ENCODE peak calls at places on chromosomes 4 and X, in six cellular contexts. U, E, J, H, D and O are unnamed samples.

GRCh38 chr4:62117879-62118278 is 917.8 kb downstream of the ADGRL3 start:
- DNase-seq in U (no peak), E (no peak), J (no peak), H (no peak), D (no peak), O (no peak)

GRCh38 chr4:4775493-4776004 is 83.9 kb upstream of the MSX1 start:
- DNase-seq in U (no peak), E (no peak), J (no peak), H (peak), D (peak), O (no peak)

GRCh38 chrX:17374619-17375360 is at the start of gene NHS:
- DNase-seq in U (peak), E (peak), J (peak), H (peak), D (peak), O (peak)

GRCh38 chr4:96093057-96093456 is 253.2 kb downstream of the PDHA2 start:
- DNase-seq in U (no peak), E (no peak), J (no peak), H (no peak), D (no peak), O (no peak)

GRCh38 chrX:45824471-45824870 is 623.8 kb upstream of the DIPK2B start:
- DNase-seq in U (peak), E (peak), J (no peak), H (no peak), D (peak), O (no peak)

GRCh38 chr4:86957214-86957613 is 22.4 kb downstream of the AFF1 start:
- DNase-seq in U (peak), E (no peak), J (no peak), H (no peak), D (no peak), O (no peak)

GRCh38 chrX:68942141-68942540 is 113.3 kb downstream of the EFNB1 start:
- DNase-seq in U (no peak), E (no peak), J (no peak), H (no peak), D (peak), O (peak)

GRCh38 chr4:130025701-130026100 is 929.7 kb downstream of the C4orf33 start:
- DNase-seq in U (no peak), E (no peak), J (no peak), H (no peak), D (no peak), O (no peak)

GRCh38 chr4:90240333-90240732 is 113.1 kb downstream of the CCSER1 start:
- DNase-seq in U (no peak), E (no peak), J (no peak), H (no peak), D (no peak), O (no peak)

GRCh38 chr4:151604238-151604637 is 156.6 kb downstream of the GATB start:
- DNase-seq in U (peak), E (no peak), J (no peak), H (no peak), D (no peak), O (no peak)

GRCh38 chr4:113674251-113674650 is 87.3 kb downstream of the CAMK2D start:
- DNase-seq in U (peak), E (no peak), J (no peak), H (no peak), D (no peak), O (no peak)

GRCh38 chr4:95267081-95267480 is 281.7 kb downstream of the UNC5C start:
- DNase-seq in U (peak), E (no peak), J (no peak), H (no peak), D (no peak), O (no peak)

GRCh38 chrX:38970845-38971244 is 169.6 kb downstream of the MID1IP1 start:
- DNase-seq in U (no peak), E (no peak), J (no peak), H (no peak), D (no peak), O (no peak)

GRCh38 chr4:175622887-175623286 is 189.2 kb downstream of the GPM6A start:
- DNase-seq in U (no peak), E (no peak), J (no peak), H (no peak), D (peak), O (no peak)

GRCh38 chrX:24025741-24026402 is 1.1 kb downstream of the KLHL15 start:
- DNase-seq in U (peak), E (peak), J (no peak), H (peak), D (no peak), O (no peak)

GRCh38 chr4:133865606-133866327 is 335.8 kb downstream of the PABPC4L start:
- DNase-seq in U (peak), E (no peak), J (no peak), H (no peak), D (peak), O (no peak)

GRCh38 chr4:86542319-86543027 is 51.6 kb upstream of the PTPN13 start:
- DNase-seq in U (no peak), E (no peak), J (no peak), H (no peak), D (no peak), O (no peak)

GRCh38 chrX:40062525-40063193 is 35.1 kb downstream of the BCOR start:
- DNase-seq in U (no peak), E (no peak), J (no peak), H (no peak), D (no peak), O (no peak)

GRCh38 chr4:108536577-108536976 is 83.8 kb upstream of the RPL34 start:
- DNase-seq in U (no peak), E (no peak), J (no peak), H (no peak), D (no peak), O (no peak)

GRCh38 chr4:45550766-45551366 is 573.0 kb downstream of the GABRG1 start:
- DNase-seq in U (peak), E (no peak), J (no peak), H (no peak), D (no peak), O (no peak)

GRCh38 chr4:113467581-113467980 is 294.0 kb downstream of the CAMK2D start:
- DNase-seq in U (peak), E (no peak), J (no peak), H (no peak), D (no peak), O (no peak)

GRCh38 chr4:80268081-80268823 is 1.8 kb downstream of the FGF5 start:
- DNase-seq in U (peak), E (no peak), J (no peak), H (no peak), D (peak), O (no peak)

GRCh38 chr4:179836179-179837075 is 2394.2 kb upstream of the AGA start:
- DNase-seq in U (no peak), E (no peak), J (no peak), H (no peak), D (no peak), O (no peak)

GRCh38 chr4:186726150-186726439 is 2.4 kb upstream of the FAT1 start:
- DNase-seq in U (no peak), E (no peak), J (no peak), H (no peak), D (no peak), O (no peak)

GRCh38 chr4:118388621-118389020 is 35.8 kb upstream of the PRSS12 start:
- DNase-seq in U (no peak), E (no peak), J (no peak), H (no peak), D (no peak), O (no peak)

GRCh38 chr4:56060021-56060420 is 111.3 kb downstream of the CEP135 start:
- DNase-seq in U (no peak), E (no peak), J (no peak), H (no peak), D (no peak), O (no peak)

GRCh38 chr4:173990126-173990878 is 293.2 kb downstream of the FBXO8 start:
- DNase-seq in U (peak), E (no peak), J (no peak), H (peak), D (peak), O (no peak)

GRCh38 chrX:123878177-123878576 is 18.3 kb downstream of the XIAP start:
- DNase-seq in U (peak), E (no peak), J (no peak), H (no peak), D (no peak), O (no peak)

GRCh38 chr4:119748853-119749252 is 120.2 kb upstream of the PDE5A start:
- DNase-seq in U (peak), E (no peak), J (no peak), H (no peak), D (no peak), O (no peak)

GRCh38 chr4:133802741-133803140 is 398.8 kb downstream of the PABPC4L start:
- DNase-seq in U (peak), E (no peak), J (no peak), H (no peak), D (no peak), O (no peak)

GRCh38 chrX:82756272-82756671 is 751.8 kb upstream of the POU3F4 start:
- DNase-seq in U (no peak), E (no peak), J (no peak), H (no peak), D (no peak), O (no peak)

GRCh38 chrX:72255445-72255844 is 16.6 kb upstream of the ERCC6L start:
- DNase-seq in U (no peak), E (no peak), J (peak), H (no peak), D (peak), O (no peak)

GRCh38 chr4:185730387-185730786 is 81.6 kb downstream of the SORBS2 start:
- DNase-seq in U (no peak), E (no peak), J (no peak), H (no peak), D (no peak), O (peak)

GRCh38 chr4:24657768-24658617 is 73.6 kb upstream of the DHX15 start:
- DNase-seq in U (peak), E (peak), J (peak), H (no peak), D (peak), O (no peak)

DNA sequence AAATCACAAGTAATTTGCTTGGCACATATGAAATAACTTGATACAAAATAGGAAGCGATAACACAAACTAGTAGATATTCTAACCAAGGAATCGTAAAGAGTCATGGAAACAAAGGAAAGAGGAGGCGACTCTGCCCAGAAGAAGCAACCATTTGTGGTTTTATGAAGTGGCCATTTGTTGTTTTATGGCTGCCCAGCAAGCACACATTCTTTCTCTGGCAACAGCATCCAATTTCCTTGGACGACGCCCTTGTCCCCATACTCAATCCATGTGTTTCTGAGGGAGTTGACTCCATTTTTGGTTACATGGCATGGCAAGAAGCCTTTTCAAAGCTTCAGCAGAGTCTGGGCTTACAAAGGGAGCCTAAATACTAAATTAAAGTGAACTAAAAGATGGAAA is 295.1 kb downstream of the INPP4B start:
- DNase-seq in U (peak), E (no peak), J (no peak), H (no peak), D (no peak), O (no peak)
- H3K27ac ChIP-seq in U (peak), E (peak), J (no peak), H (no peak), D (no peak), O (no peak)

DNA sequence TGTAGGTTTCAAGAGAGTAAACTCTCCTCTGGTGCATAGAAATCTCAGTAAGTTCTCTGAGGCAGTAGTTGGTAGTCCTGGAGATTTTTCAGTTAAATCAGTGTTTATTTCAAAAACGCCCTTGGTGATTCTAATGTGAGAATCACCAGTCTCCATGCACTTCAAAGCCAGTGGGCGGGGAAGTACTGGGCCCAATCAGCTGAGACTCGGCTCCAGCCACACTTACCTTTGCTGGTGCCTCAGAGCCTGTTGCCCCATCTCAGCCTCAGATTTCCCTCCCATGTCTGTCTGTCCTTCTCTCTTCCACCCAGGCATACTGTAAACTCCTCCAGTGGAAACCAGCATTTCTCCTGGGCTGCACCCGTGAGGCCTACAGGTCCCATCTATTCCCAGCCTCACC is 7.4 kb upstream of the MGST2 start:
- DNase-seq in U (no peak), E (no peak), J (no peak), H (no peak), D (peak), O (no peak)
- H3K4me3 ChIP-seq in U (peak), E (no peak), J (no peak), H (no peak), D (no peak), O (no peak)

GRCh38 chr4:182246401-182247205 is 3.4 kb downstream of the TENM3 start:
- DNase-seq in U (no peak), E (no peak), J (no peak), H (no peak), D (no peak), O (peak)
- H3K27ac ChIP-seq in U (no peak), E (no peak), J (no peak), H (no peak), D (peak), O (no peak)

GRCh38 chrX:2705461-2705860 is 14.4 kb downstream of the CD99 start:
- DNase-seq in U (peak), E (no peak), J (no peak), H (no peak), D (no peak), O (no peak)
- H3K4me3 ChIP-seq in U (no peak), E (no peak), J (no peak), H (no peak), D (no peak), O (no peak)

GRCh38 chrX:34656842-34657780 is at the start of gene TMEM47:
- DNase-seq in U (peak), E (peak), J (peak), H (peak), D (peak), O (no peak)
- H3K27ac ChIP-seq in U (peak), E (peak), J (peak), H (peak), D (peak), O (peak)

DNA sequence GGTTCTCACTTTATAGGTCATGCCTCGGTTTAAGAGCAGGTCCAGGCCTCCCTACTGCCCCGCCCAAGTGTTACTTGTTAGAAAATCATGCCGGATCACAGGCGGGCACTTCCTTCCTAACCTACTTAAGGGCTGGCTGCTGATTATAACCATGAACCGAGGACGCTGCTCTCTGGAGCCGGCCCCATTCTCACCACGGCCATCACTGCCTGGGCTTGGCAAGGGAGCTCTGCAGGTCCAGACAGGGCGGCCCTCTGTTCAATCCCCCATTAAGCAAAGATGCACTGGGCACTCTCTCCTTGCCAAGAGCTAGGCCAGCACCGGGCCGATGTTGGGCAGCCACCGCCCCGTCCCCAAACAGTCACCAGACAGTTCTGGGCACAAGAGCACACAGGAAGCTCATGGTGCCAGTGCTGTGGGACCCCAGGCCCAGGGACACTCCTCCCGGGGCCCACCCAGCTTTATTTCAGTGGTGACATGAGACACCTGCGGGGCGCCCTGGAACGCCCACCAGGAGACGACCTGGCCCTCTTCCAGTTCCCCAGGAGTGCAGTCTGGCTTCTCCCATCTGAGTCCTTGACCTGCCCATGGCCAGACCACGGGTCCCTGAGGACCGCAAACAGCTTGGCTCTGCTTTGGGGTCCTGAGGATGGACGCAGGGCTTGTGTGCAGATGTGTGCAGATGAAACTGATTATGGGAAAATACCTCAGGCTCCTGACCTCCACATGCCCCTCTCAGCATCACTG is 44.0 kb downstream of the ABLIM2 start:
- DNase-seq in U (no peak), E (no peak), J (no peak), H (no peak), D (no peak), O (no peak)
- H3K4me3 ChIP-seq in U (no peak), E (no peak), J (no peak), H (no peak), D (no peak), O (no peak)

DNA sequence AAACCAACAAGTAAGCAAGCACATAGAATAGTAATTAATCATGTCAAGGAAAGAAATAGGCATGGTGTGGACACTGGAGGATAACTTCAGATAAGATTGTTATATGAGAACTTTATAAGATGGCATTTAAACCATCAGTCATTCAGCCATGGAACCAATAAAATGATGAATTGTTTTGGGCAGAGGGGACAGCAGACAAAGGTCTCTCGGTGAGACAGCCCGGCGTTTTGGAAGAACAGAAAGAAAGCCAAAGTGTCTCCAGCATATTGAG is 809 bp upstream of the PPM1K start:
- DNase-seq in U (no peak), E (no peak), J (no peak), H (no peak), D (no peak), O (peak)
- H3K27ac ChIP-seq in U (no peak), E (peak), J (peak), H (peak), D (peak), O (peak)

GRCh38 chrX:151974336-151975227 is at the start of gene GABRE:
- DNase-seq in U (peak), E (peak), J (peak), H (peak), D (peak), O (no peak)

GRCh38 chrX:151975736-151976275 is 1.3 kb upstream of the GABRE start:
- DNase-seq in U (no peak), E (no peak), J (no peak), H (no peak), D (no peak), O (no peak)

GRCh38 chrX:151973262-151973661 is 1.2 kb downstream of the GABRE start:
- DNase-seq in U (peak), E (no peak), J (no peak), H (no peak), D (peak), O (no peak)

GRCh38 chrX:151975228-151975593 is 735 bp upstream of the GABRE start:
- DNase-seq in U (no peak), E (no peak), J (no peak), H (no peak), D (no peak), O (no peak)

GRCh38 chrX:151973851-151974335 is 583 bp downstream of the GABRE start:
- DNase-seq in U (peak), E (peak), J (peak), H (peak), D (no peak), O (no peak)
- H3K4me3 ChIP-seq in U (peak), E (peak), J (peak), H (peak), D (peak), O (peak)

GRCh38 chrX:81662381-81662780 is 460.5 kb downstream of the SH3BGRL start:
- DNase-seq in U (no peak), E (no peak), J (no peak), H (no peak), D (no peak), O (no peak)
- H3K27ac ChIP-seq in U (no peak), E (no peak), J (no peak), H (no peak), D (no peak), O (no peak)

DNA sequence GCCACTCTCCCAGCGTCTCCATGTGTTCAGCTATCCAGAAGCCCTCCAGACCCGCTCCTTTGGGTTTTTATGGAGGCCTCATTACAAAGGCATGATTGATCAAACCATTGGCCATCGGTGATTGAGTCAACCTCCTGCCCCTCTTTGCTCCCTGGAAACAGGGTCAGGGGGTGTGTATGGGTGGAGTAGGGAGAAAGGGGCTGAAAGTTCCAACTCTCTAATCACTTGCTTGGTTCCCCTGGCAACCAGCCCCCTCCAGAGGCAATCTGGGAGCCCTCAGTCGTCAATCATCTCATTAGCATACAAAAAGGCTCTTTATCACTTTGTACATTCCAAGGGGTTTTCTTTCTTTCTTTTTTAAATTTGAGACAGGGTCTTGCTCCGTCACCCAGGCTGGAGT is 2.3 kb downstream of the TRIM2 start:
- DNase-seq in U (no peak), E (no peak), J (no peak), H (no peak), D (peak), O (no peak)
- H3K4me3 ChIP-seq in U (no peak), E (no peak), J (no peak), H (no peak), D (peak), O (no peak)